ENCODE peak calls at places on chromosomes 5 and 9, in ten cellular contexts. G is stomach, F is epithelial cell of esophagus, N is AG04449, Z is fibroblast of pulmonary artery, H is adrenal gland, T is endodermal cell, A is astrocyte of the spinal cord, S is breast epithelium, D is fibroblast of the aortic adventitia. L is an unnamed sample.
A peak's percentile ranks its signal among the peaks of the same experiment; 100 is the strongest.

GRCh38 chr5:91956738-91957137 is 573.6 kb upstream of the ARRDC3 start:
- DNase-seq in G (no peak), H (no peak), D (no peak), Z (no peak), F (no peak), N (no peak), S (no peak), T (no peak), A (no peak), L (no peak)

GRCh38 chr9:31582071-31582470 is 802.4 kb upstream of the ACO1 start:
- DNase-seq in T (no peak), H (no peak), F (no peak), S (no peak), D (no peak), N (no peak), A (no peak), Z (no peak), G (no peak), L (peak; percentile 13)

GRCh38 chr9:110076894-110077725 is 130.8 kb downstream of the C9orf152 start:
- DNase-seq in G (no peak), D (peak; percentile 64), N (no peak), A (peak; percentile 74), Z (peak; percentile 74), S (no peak), T (no peak), H (no peak), F (peak; percentile 62), L (peak; percentile 64)

GRCh38 chr9:128162215-128163026 is 2.4 kb downstream of the BBLN start:
- DNase-seq in S (no peak), Z (peak; percentile 34), H (peak; percentile 97), A (peak; percentile 25), F (no peak), D (peak; percentile 47), N (no peak), T (peak; percentile 38), G (no peak), L (no peak)

GRCh38 chr5:28648108-28648507 is 1609.7 kb upstream of the CDH9 start:
- DNase-seq in S (no peak), T (peak; percentile 46), Z (peak; percentile 1), G (no peak), N (no peak), A (peak; percentile 23), D (no peak), H (no peak), F (peak; percentile 41), L (no peak)

GRCh38 chr5:99063737-99064136 is 134.9 kb upstream of the CHD1 start:
- DNase-seq in N (no peak), G (no peak), S (no peak), T (no peak), H (no peak), A (no peak), Z (no peak), F (peak; percentile 15), D (no peak), L (no peak)

GRCh38 chr9:123651273-123651672 is 278.7 kb downstream of the DENND1A start:
- DNase-seq in T (no peak), G (peak; percentile 77), S (no peak), A (no peak), Z (no peak), D (no peak), F (no peak), H (no peak), N (no peak), L (no peak)

GRCh38 chr9:92875373-92875772 is 2.5 kb downstream of the ZNF484 start:
- DNase-seq in G (no peak), F (no peak), N (no peak), T (no peak), S (no peak), D (no peak), Z (no peak), A (no peak), H (no peak), L (no peak)

GRCh38 chr5:72286798-72287197 is 33.2 kb downstream of the MRPS27 start:
- DNase-seq in G (no peak), D (no peak), S (no peak), N (no peak), F (no peak), A (no peak), Z (no peak), H (no peak), T (no peak), L (no peak)

GRCh38 chr5:32329395-32329834 is 16.7 kb upstream of the MTMR12 start:
- DNase-seq in Z (peak; percentile 77), F (peak; percentile 74), N (no peak), H (peak; percentile 78), D (peak; percentile 71), G (peak; percentile 76), S (no peak), T (peak; percentile 89), A (peak; percentile 67), L (peak; percentile 74)

GRCh38 chr5:169202969-169203368 is 98.0 kb downstream of the SLIT3 start:
- DNase-seq in H (no peak), N (no peak), G (no peak), S (no peak), T (peak; percentile 19), Z (peak; percentile 40), F (no peak), D (peak; percentile 78), A (no peak), L (no peak)

GRCh38 chr5:95238560-95239325 is 46.2 kb downstream of the MCTP1 start:
- DNase-seq in N (no peak), G (no peak), S (no peak), H (no peak), T (no peak), Z (peak; percentile 37), F (peak; percentile 11), D (peak; percentile 53), A (peak; percentile 62), L (peak; percentile 16)
- TF ChIP-seq CTCF in N (peak; percentile 14), G (no peak), S (no peak), H (no peak), T (peak; percentile 15), Z (peak; percentile 25), F (peak; percentile 31), D (peak; percentile 41), A (peak; percentile 48), L (peak; percentile 20)

DNA sequence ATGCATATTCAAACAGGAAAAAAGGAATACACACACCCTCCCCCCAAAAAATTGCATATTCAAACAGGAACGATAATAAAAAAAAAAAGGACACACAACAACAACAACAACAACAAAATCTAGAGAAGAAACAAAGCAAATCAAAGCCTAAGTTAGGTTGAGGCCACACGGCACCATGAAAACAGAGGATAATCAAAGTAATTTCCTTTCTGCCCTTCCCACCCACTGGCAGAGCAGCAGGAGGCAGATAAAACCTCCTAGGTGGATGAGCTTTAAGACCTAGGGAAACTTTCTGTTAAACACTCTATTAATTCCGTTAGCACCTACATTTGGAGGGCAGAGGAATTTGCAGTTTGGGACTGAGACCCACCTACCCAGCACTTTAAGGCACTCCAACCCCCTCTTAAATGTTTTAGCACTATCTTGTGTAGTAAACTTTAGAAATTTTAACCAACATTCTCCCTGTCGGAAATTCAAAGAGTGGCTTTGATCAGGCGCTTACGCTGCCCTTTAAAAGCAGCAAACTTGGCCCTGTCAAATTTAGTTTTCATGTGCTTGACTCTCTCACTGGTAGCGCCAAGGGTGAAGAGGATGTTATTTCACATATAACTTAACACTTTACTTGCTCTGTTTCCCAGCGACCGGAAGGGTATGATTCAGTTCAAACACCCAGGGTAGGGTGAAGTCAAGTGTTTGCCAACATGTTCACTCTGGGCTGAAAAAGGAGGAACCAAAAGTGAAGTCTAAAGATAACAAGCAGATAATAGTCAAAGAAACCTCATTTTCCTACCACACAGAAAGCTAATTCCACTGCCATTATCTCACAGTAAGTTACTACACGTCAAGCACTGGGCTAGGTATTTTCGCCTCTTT is 9.2 kb downstream of the ENC1 start:
- DNase-seq in H (no peak), A (peak; percentile 88), N (no peak), F (peak; percentile 85), Z (peak; percentile 82), G (no peak), S (no peak), T (peak; percentile 87), D (peak; percentile 88), L (peak; percentile 40)
- H3K4me3 ChIP-seq in H (no peak overlapping the region), A (no peak overlapping the region), N (no peak overlapping the region), F (no peak overlapping the region), Z (no peak overlapping the region), G (no peak overlapping the region), S (no peak overlapping the region), T (peak overlapping the region; percentile 56), D (no peak overlapping the region), L (no peak overlapping the region)

GRCh38 chr5:21774791-21775190 is 1078.4 kb downstream of the CDH12 start:
- DNase-seq in T (no peak), G (no peak), N (no peak), F (peak; percentile 97), H (no peak), A (peak; percentile 55), S (no peak), D (no peak), Z (peak; percentile 4), L (no peak)

GRCh38 chr5:21776466-21776865 is 1076.7 kb downstream of the CDH12 start:
- DNase-seq in S (no peak), D (no peak), F (no peak), G (no peak), Z (no peak), N (no peak), T (no peak), A (no peak), H (no peak), L (no peak)

GRCh38 chr5:21773456-21773855 is 1079.7 kb downstream of the CDH12 start:
- DNase-seq in G (no peak), D (no peak), A (no peak), Z (no peak), S (no peak), N (no peak), H (no peak), F (peak; percentile 26), T (no peak), L (no peak)

GRCh38 chr5:21774281-21774680 is 1078.9 kb downstream of the CDH12 start:
- DNase-seq in H (no peak), S (no peak), N (no peak), F (peak; percentile 2), T (no peak), G (no peak), Z (no peak), A (no peak), D (no peak), L (no peak)
- TF ChIP-seq CTCF in H (no peak), S (no peak), N (no peak), F (no peak), T (no peak), G (no peak), Z (no peak), A (no peak), D (no peak), L (no peak)

DNA sequence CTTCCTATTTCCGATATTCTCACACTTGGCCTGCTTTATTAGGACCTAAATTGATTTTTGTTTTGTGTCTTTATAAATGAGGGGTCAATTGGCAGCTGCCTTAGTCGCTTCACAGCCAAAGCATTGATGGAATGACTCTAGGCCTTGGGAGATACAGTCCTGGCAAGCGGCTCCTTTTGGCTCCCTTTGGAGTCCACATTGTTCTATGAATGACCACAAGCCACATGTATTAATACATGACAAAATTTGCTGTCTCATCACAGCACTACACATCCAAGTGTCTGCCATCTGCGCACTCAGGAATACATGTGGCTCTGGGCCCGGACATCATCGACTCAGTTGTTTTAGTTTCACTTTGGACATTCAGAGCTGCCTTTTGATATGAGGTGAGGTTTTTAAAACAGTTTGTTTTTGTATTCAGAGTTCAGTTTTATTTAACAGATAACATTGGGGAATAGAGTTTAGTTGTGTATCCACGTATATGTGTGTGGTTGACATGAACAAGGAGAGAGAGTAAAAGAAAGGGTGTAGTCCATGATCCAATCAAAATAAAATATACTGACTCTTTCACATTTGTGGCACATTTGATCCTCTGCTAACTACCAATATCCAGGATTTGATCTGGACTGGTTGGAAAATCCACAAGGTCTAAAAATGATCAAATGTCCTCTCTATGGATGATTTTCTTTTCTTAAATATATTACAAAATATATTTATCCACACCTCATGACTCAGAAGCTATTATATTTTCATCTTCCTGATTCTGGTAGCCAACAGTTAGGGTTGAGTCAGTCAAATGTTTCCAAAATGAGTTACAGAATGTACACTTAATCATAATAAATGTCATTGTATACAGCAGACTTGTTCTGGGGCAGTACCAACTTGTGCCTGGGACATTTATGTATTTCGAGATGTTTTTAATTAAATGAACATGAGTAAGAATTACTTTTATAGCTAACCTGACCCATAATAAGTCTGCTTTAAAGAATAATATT is 114.0 kb upstream of the MTAP start:
- DNase-seq in F (peak; percentile 87), S (peak; percentile 68), N (peak; percentile 36), T (no peak), Z (peak; percentile 87), A (peak; percentile 93), G (peak; percentile 47), H (no peak), D (peak; percentile 96), L (peak; percentile 72)
- H3K4me3 ChIP-seq in F (peak overlapping the region; percentile 1), S (peak overlapping the region; percentile 30), N (peak overlapping the region; percentile 26), T (no peak overlapping the region), Z (peak overlapping the region; percentile 23), A (peak overlapping the region; percentile 16), G (peak overlapping the region; percentile 17), H (no peak overlapping the region), D (peak overlapping the region; percentile 49), L (no peak overlapping the region)